ENCODE peak calls at places on chromosomes 6 and 20, in five cellular contexts. Y, D, O, G and A are unnamed samples. For H3K9me3, the result is how much of the 10 kb centered on the place peaks cover.

GRCh38 chr20:28562510-28562898 is 2695.0 kb upstream of the DEFB115 start:
- DNase-seq in D (no peak), G (peak), O (no peak), Y (no peak), A (peak)

GRCh38 chr6:166313255-166314070 is 5.3 kb upstream of the PRR18 start:
- DNase-seq in Y (peak), O (peak), G (peak), D (no peak), A (no peak)

GRCh38 chr6:156593127-156593526 is 184.1 kb upstream of the ARID1B start:
- DNase-seq in D (no peak), Y (no peak), G (no peak), O (no peak), A (no peak)

GRCh38 chr6:21767891-21768659 is 174.5 kb downstream of the SOX4 start:
- DNase-seq in G (peak), Y (no peak), D (no peak), O (no peak), A (no peak)

GRCh38 chr6:143401636-143402370 is 48.7 kb downstream of the ADAT2 start:
- DNase-seq in G (peak), Y (no peak), D (no peak), O (no peak), A (no peak)

GRCh38 chr6:142026471-142026870 is 106.3 kb upstream of the GJE1 start:
- DNase-seq in Y (no peak), O (no peak), D (no peak), G (no peak), A (no peak)

GRCh38 chr6:95203153-95203754 is 374.1 kb upstream of the MANEA start:
- DNase-seq in O (no peak), Y (peak), D (no peak), G (peak), A (peak)

GRCh38 chr6:158223926-158224325 is 55.8 kb downstream of the GTF2H5 start:
- DNase-seq in D (no peak), G (no peak), Y (no peak), O (no peak), A (no peak)

GRCh38 chr6:89144358-89145041 is 1.4 kb upstream of the PM20D2 start:
- DNase-seq in D (no peak), Y (no peak), G (no peak), O (no peak), A (no peak)

GRCh38 chr20:59933296-59933848 is at the start of gene SYCP2:
- DNase-seq in O (no peak), Y (no peak), D (peak), G (peak), A (no peak)

GRCh38 chr6:132063738-132064137 is 112.6 kb upstream of the CCN2 start:
- DNase-seq in G (peak), D (no peak), O (no peak), Y (no peak), A (peak)

DNA sequence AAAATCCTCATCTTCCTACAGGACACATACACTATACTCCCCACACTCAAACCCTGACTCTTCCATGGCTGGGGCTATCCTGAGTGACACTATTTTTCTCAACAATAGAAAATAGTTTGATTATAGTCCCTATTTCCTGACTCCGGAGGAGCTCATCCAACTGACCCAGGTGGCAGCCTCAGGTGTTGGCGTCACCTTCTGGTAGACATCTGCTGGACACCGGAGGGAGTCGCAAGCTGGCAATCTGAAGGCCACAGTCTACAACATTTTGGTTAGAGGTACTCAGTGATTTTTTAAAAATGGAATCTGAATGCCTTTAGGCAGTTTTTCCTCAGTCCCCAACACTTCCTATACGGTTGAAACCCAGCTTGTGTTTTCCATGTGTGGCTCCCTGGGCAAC is 32.2 kb upstream of the OCSTAMP start:
- DNase-seq in O (no peak), G (no peak), Y (no peak), D (no peak), A (no peak)
- TF ChIP-seq CTCF in O (no peak), G (no peak), Y (no peak), D (no peak), A (no peak)

GRCh38 chr20:57459278-57459677 is 65.7 kb downstream of the CTCFL start:
- DNase-seq in O (no peak), G (peak), D (no peak), Y (no peak), A (no peak)

GRCh38 chr20:57458400-57459160 is 66.4 kb downstream of the CTCFL start:
- DNase-seq in Y (no peak), D (peak), G (peak), O (no peak), A (no peak)

GRCh38 chr20:57456116-57456515 is 64.9 kb downstream of the RBM38 start:
- DNase-seq in D (no peak), G (no peak), O (no peak), Y (no peak), A (no peak)

GRCh38 chr20:57455386-57455785 is 64.2 kb downstream of the RBM38 start:
- DNase-seq in D (no peak), O (no peak), G (no peak), Y (no peak), A (no peak)

DNA sequence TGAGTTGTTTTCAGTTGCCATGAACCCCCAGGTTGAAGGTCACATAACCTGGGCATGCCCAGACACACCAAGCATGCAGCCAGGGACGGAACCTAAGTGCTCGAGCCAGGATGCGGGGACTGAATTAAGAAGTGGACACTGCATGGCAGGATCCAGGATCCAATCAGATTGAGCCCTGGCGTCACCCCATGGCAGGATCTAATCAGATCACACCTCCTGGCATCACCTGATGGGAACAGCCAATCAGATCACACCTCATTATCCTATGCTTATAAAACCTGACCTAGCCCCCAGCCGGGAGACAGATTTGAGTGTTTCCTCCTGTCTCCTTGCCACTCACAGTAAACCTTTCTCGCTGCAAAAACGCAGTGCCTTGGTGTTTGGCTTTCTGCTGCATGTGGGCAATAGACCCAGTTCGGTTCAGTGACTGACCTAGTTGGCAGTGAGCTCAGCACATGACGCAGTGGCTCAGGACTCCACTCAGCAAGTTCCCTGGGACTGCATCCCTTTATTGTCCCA is 66.1 kb downstream of the RBM38 start:
- DNase-seq in G (no peak), O (no peak), Y (no peak), D (peak), A (no peak)
- H3K27ac ChIP-seq in G (no peak), O (no peak), Y (no peak), D (no peak), A (no peak)

DNA sequence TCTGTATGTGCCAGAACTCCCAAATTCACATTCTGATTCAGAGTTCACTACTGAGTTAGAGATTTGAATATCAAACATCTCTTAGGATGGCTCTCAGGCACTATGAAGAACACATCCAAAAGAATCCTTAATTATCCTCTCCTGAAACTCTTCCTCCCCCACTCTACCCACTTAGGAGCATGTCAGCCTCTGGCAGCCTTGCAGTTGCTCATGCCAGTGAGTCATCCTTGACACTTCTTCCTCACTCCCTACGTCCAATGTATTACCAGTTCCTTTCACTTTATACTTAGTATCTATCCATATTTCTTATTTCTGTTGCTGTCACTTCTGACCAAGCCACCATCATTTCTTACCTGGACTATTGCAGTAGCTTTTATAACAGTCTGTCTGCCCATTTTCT is 192.0 kb upstream of the IMPG1 start:
- DNase-seq in O (no peak), D (no peak), Y (no peak), G (no peak), A (no peak)
- H3K9me3 ChIP-seq in O (under half), D (under half), Y (under half), G (under half), A (under half)

DNA sequence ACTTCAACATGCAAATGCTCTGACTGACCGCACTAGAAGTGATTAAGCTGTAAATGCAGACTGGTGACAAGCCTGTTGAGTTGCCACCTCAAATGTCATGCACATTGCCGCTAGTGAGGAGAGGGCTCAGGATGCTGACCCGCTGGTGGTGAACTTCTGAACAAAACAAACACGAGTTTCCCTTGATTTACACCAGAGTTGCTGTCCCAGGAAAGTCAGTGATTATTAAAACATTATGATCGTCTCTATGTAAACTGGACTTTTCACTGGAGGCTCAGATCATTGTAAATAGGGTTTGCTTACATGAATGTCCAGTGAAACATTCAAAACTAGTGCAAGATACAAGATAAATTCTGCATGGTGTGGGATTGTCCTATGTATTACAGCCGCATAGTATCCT is 420.1 kb downstream of the PREX1 start:
- DNase-seq in Y (no peak), G (no peak), D (no peak), O (no peak), A (no peak)
- TF ChIP-seq CTCF in Y (no peak), G (no peak), D (no peak), O (no peak), A (no peak)

GRCh38 chr6:15606347-15606746 is 56.5 kb downstream of the DTNBP1 start:
- DNase-seq in Y (no peak), G (no peak), D (no peak), O (no peak), A (no peak)

GRCh38 chr6:15598273-15598778 is 64.5 kb downstream of the DTNBP1 start:
- DNase-seq in D (no peak), G (no peak), Y (no peak), O (no peak), A (no peak)

GRCh38 chr6:15596241-15596896 is 66.5 kb downstream of the DTNBP1 start:
- DNase-seq in Y (no peak), G (no peak), D (no peak), O (no peak), A (no peak)

GRCh38 chr6:15607603-15608002 is 55.2 kb downstream of the DTNBP1 start:
- DNase-seq in O (no peak), D (no peak), Y (no peak), G (no peak), A (no peak)

DNA sequence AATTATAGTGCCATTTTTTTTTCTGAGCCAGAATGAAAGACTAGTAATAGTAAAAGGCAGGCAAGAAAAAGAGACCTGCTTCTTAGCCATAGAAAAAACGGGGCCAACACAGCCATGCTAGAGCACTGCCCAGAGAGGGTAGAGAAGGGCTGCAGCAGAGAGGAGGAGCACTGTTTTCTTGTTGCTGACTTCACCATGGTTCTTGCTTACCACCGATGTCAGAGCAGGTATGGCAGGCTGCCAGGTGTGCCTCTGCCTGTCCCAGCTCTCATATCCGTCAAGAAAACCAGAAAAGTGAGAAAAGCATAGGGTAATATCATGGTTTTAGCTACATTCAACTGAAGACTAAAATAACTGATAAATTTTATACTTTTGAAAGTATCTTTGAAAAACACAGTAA is 60.7 kb downstream of the DTNBP1 start:
- DNase-seq in Y (no peak), G (no peak), D (no peak), O (no peak), A (no peak)
- H3K27ac ChIP-seq in Y (no peak), G (no peak), D (no peak), O (no peak), A (no peak)

GRCh38 chr20:49285233-49285668 is 7.4 kb upstream of the ZNFX1 start:
- DNase-seq in Y (no peak), O (no peak), D (no peak), G (no peak), A (no peak)

GRCh38 chr20:49285813-49286494 is 8.1 kb upstream of the ZNFX1 start:
- DNase-seq in D (no peak), G (no peak), O (no peak), Y (no peak), A (no peak)

GRCh38 chr20:49288250-49288751 is 10.4 kb upstream of the ZNFX1 start:
- DNase-seq in O (no peak), G (no peak), Y (no peak), D (no peak), A (no peak)

GRCh38 chr20:49287555-49288249 is 9.8 kb upstream of the ZNFX1 start:
- DNase-seq in G (peak), Y (no peak), O (no peak), D (no peak), A (no peak)

DNA sequence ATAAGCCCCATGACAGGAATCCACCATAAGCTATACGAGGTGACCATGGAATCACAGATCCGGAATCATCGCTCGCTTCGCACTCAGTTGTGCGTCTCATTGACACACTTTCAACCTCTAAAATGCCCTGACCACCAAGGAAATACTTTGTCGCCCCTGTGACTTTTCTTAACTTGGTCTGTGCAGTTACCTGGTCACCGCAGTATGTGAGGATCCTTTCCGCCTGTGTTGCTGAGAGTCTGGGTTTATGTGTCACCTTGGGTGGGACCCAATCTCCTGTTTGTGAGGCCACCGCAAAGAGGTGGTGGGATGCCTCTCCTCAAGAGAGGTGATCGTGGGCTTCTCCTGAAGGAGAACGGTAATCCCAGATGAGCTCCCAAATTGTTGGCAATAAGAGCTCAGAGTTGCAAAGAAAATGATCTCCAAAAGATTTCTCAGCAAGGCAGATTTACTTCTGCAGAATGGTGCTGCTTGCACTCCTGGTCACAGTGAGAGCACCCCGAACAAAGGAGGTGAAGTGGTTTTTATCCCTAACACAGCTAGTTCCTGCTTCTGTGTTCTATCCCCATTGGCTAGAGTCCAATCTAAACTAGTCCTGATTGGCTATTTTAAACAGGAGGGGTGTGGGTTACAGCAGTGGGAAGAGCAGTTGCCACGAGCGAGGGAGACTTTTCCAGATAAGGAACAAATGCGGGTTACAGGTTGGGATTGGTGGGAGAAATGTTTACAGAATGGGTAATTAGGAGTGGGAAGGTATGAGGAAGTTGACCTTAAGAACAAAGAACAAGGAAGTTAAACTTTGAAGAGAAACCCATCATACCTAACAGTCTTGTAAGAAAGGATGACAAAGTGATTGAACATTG is 9.1 kb upstream of the ZNFX1 start:
- DNase-seq in O (no peak), D (no peak), G (peak), Y (no peak), A (no peak)
- H3K9me3 ChIP-seq in O (under half), D (under half), G (under half), Y (under half), A (under half)

GRCh38 chr6:20211941-20212391 is 303 bp downstream of the MBOAT1 start:
- DNase-seq in Y (peak), D (no peak), O (no peak), G (peak), A (no peak)
- TF ChIP-seq CTCF in Y (no peak), D (no peak), O (no peak), G (no peak), A (no peak)

DNA sequence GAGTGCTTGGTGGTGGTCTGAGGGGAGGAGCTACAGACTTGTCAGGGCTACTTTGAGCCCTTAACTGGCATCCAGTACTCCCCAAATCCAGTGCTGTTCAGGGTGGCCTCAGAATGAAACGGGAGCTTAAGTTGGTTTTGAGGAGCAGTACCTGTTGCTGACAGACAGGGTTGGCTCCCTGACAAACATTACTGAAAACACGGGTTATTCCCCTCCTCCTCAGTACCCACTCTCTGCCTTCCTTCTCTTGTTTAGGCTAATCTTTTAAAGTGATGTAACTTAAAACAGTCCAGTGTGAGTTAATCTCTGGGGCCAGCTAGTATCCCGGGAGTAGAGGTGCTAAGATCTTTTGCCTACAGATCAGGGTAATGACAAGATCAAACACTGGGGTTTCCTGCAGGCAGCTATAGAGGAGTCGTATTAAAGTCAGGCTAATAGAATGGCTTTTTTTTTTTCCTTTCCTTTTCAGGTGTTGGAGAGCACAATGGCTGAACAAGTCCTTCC is 3.7 kb downstream of the TNFAIP3 start:
- DNase-seq in Y (no peak), D (no peak), G (no peak), O (no peak), A (no peak)
- H3K27ac ChIP-seq in Y (no peak), D (no peak), G (peak), O (peak), A (no peak)

DNA sequence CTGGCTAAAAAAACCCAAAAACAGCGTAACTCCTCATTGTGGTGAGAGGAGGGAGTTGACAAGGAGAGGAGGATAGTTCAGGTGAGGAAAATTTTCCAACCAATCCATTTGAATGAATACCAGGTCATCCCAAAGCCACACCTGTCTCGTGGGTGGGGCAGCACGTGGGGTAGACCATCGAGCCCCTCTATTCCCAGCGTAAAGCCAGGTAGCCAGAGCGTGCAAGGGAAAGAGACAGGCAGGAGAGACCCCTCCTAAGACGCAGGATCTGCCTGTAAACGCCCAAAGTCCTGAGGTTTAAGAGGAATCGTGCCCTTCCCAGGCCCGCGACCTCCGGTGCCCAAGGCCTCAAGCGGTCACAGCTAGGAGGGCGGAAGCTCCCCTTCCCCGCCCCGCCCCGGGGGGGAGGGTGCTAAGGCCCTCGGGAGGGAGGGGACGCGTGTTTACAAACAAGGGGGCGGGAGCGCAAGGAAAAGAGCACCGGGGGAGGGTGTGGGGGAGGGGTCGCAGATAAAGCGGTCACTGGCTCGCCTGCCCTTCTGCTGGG is 705 bp downstream of the RXRB start:
- DNase-seq in Y (peak), O (no peak), D (no peak), G (peak), A (no peak)
- H3K9me3 ChIP-seq in Y (under half), O (under half), D (under half), G (under half), A (under half)

GRCh38 chr6:37831457-37831856 is 11.9 kb downstream of the ZFAND3 start:
- DNase-seq in O (no peak), G (no peak), Y (no peak), D (no peak), A (no peak)
- TF ChIP-seq CTCF in O (no peak), G (no peak), Y (no peak), D (no peak), A (no peak)